ENCODE peak calls at places on chromosomes 6 and 20, in seven cellular contexts. B is body of pancreas; E is pancreas; Z is stimulated activated CD8-positive, alpha-beta memory T cell treated with anti-CD3 and anti-CD28 coated beads, Interleukin-4, amount 100 ng/mL, for 4 hours; O is kidney epithelial cell; C is stimulated activated CD4-positive, alpha-beta T cell treated with anti-CD3 and anti-CD28 coated beads, Interleukin-1b, Interleukin-23, amount 100 ng/mL, for 1 hour; J is nucleus accumbens. D is an unnamed sample.

GRCh38 chr20:54642733-54643667 is 167.6 kb downstream of the DOK5 start:
- DNase-seq in C (no peak), B (no peak), E (no peak), Z (no peak), O (no peak), J (no peak), D (no peak)

GRCh38 chr20:50728981-50729874 is 2.2 kb upstream of the PARD6B start:
- DNase-seq in B (peak), Z (no peak), C (no peak), J (no peak), E (peak), O (no peak), D (no peak)

GRCh38 chr6:158536891-158537798 is 22.7 kb upstream of the TMEM181 start:
- DNase-seq in E (peak), B (peak), C (no peak), O (no peak), Z (no peak), J (no peak), D (no peak)

GRCh38 chr6:88490865-88491264 is 324.7 kb upstream of the CNR1 start:
- DNase-seq in O (peak), J (no peak), C (no peak), E (no peak), Z (no peak), B (no peak), D (no peak)

GRCh38 chr6:132830236-132830799 is 15.9 kb downstream of the RPS12 start:
- DNase-seq in J (no peak), O (no peak), E (no peak), Z (no peak), C (no peak), B (no peak), D (no peak)

GRCh38 chr6:160005861-160006540 is 37.1 kb downstream of the IGF2R start:
- DNase-seq in C (no peak), Z (no peak), E (no peak), J (no peak), O (no peak), B (no peak), D (no peak)

GRCh38 chr6:3899970-3900439 is 50.8 kb downstream of the FAM50B start:
- DNase-seq in Z (no peak), O (no peak), B (no peak), C (no peak), J (no peak), E (no peak), D (no peak)

GRCh38 chr6:167244064-167244949 is 46.8 kb upstream of the UNC93A start:
- DNase-seq in C (no peak), O (no peak), E (no peak), B (no peak), Z (no peak), J (no peak), D (no peak)

GRCh38 chr6:90078513-90079289 is 184.4 kb downstream of the GJA10 start:
- DNase-seq in E (no peak), Z (no peak), O (no peak), B (no peak), C (no peak), J (no peak), D (peak)

GRCh38 chr20:59253325-59253724 is 47.1 kb upstream of the EDN3 start:
- DNase-seq in O (no peak), E (no peak), C (no peak), J (no peak), Z (no peak), B (no peak), D (no peak)

GRCh38 chr6:158279615-158280014 is 32.6 kb upstream of the TULP4 start:
- DNase-seq in O (no peak), C (no peak), B (no peak), E (no peak), J (no peak), Z (no peak), D (no peak)

GRCh38 chr6:161228096-161228495 is 45.8 kb downstream of the AGPAT4 start:
- DNase-seq in J (no peak), C (no peak), B (no peak), O (no peak), E (no peak), Z (no peak), D (no peak)

GRCh38 chr6:95496769-95497426 is 80.4 kb upstream of the MANEA start:
- DNase-seq in E (no peak), J (no peak), O (no peak), C (no peak), B (no peak), Z (no peak), D (no peak)

GRCh38 chr6:91669154-91669903 is 1082.5 kb upstream of the MAP3K7 start:
- DNase-seq in B (no peak), E (no peak), Z (no peak), C (no peak), J (no peak), O (no peak), D (no peak)

GRCh38 chr20:1535420-1536175 is 21.9 kb downstream of the SIRPD start:
- DNase-seq in B (no peak), O (no peak), J (no peak), C (no peak), Z (no peak), E (no peak), D (no peak)

GRCh38 chr6:105193647-105194046 is 13.8 kb upstream of the POPDC3 start:
- DNase-seq in E (no peak), B (no peak), J (no peak), O (no peak), C (no peak), Z (no peak), D (no peak)

GRCh38 chr6:43186019-43186418 is 4.0 kb downstream of the CUL9 start:
- DNase-seq in J (no peak), O (no peak), E (no peak), B (no peak), Z (no peak), C (no peak), D (no peak)

GRCh38 chr6:142850653-142851434 is 94.1 kb downstream of the HIVEP2 start:
- DNase-seq in Z (no peak), J (no peak), O (no peak), C (no peak), B (no peak), E (no peak), D (no peak)

GRCh38 chr6:7731289-7731688 is 5.4 kb downstream of the BMP6 start:
- DNase-seq in C (no peak), Z (no peak), J (no peak), B (no peak), O (no peak), E (no peak), D (no peak)

GRCh38 chr6:158010591-158011477 is 29.2 kb downstream of the SYNJ2 start:
- DNase-seq in Z (no peak), C (no peak), J (no peak), O (no peak), B (no peak), E (no peak), D (no peak)

GRCh38 chr6:11412011-11412424 is 125.5 kb upstream of the TMEM170B start:
- DNase-seq in B (no peak), J (no peak), C (no peak), O (no peak), Z (no peak), E (no peak), D (no peak)

GRCh38 chr20:46810442-46811327 is 84.0 kb upstream of the EYA2 start:
- DNase-seq in O (no peak), E (no peak), J (no peak), B (no peak), Z (no peak), C (no peak), D (no peak)

GRCh38 chr6:161233986-161234620 is 39.8 kb downstream of the AGPAT4 start:
- DNase-seq in J (peak), Z (no peak), E (peak), C (no peak), O (peak), B (peak), D (no peak)

GRCh38 chr6:108732101-108732870 is 115.9 kb upstream of the ARMC2 start:
- DNase-seq in C (no peak), O (peak), E (no peak), Z (no peak), B (no peak), J (no peak), D (no peak)

GRCh38 chr20:4445780-4446179 is 275.9 kb upstream of the PRND start:
- DNase-seq in J (no peak), Z (no peak), B (no peak), E (no peak), O (no peak), C (no peak), D (no peak)

GRCh38 chr6:114559419-114559818 is 216.6 kb upstream of the HS3ST5 start:
- DNase-seq in B (no peak), C (no peak), Z (no peak), E (no peak), J (no peak), O (no peak), D (no peak)

GRCh38 chr20:47258745-47259695 is 97.5 kb downstream of the ZMYND8 start:
- DNase-seq in O (peak), E (no peak), C (no peak), B (no peak), J (no peak), Z (no peak), D (no peak)

GRCh38 chr20:49043000-49043399 is 3.1 kb upstream of the CSE1L start:
- DNase-seq in B (no peak), E (no peak), Z (no peak), J (no peak), O (no peak), C (no peak), D (no peak)

D was measured in activated naive CD4-positive, alpha-beta T cell.